ENCODE peak calls at places on chromosomes 11 and 22, in four cellular contexts. R, N, E and B are unnamed samples.

GRCh38 chr22:39426380-39427043 is 26.9 kb downstream of the TAB1 start:
- DNase-seq in R (peak; percentile 63), N (no peak), E (no peak), B (no peak)

GRCh38 chr11:2862950-2863618 is 22.5 kb downstream of the CDKN1C start:
- DNase-seq in R (no peak), N (no peak), E (no peak), B (peak; percentile 79)

GRCh38 chr11:2708151-2708581 is 8.4 kb upstream of the KCNQ1OT1 start:
- DNase-seq in R (peak; percentile 53), N (no peak), E (peak; percentile 79), B (no peak)

GRCh38 chr11:114259124-114259526 is 37.1 kb upstream of the NNMT start:
- DNase-seq in R (no peak), N (peak; percentile 76), E (peak; percentile 62), B (peak; percentile 75)

GRCh38 chr11:1499899-1500298 is 13.3 kb upstream of the MOB2 start:
- DNase-seq in R (peak; percentile 33), N (no peak), E (no peak), B (no peak)

GRCh38 chr22:43346521-43346929 is 3.4 kb upstream of the SCUBE1 start:
- DNase-seq in R (peak; percentile 87), N (peak; percentile 61), E (peak; percentile 51), B (peak; percentile 65)

GRCh38 chr22:19059481-19060278 is 62.5 kb downstream of the DGCR2 start:
- DNase-seq in R (peak; percentile 47), N (no peak), E (no peak), B (peak; percentile 15)

GRCh38 chr11:2261436-2262230 is 8.8 kb downstream of the ASCL2 start:
- DNase-seq in R (peak; percentile 49), N (no peak), E (no peak), B (no peak)

GRCh38 chr22:50683994-50684371 is 11.4 kb downstream of the SHANK3 start:
- DNase-seq in R (peak; percentile 72), N (no peak), E (no peak), B (no peak)

GRCh38 chr11:8366316-8366715 is 102.6 kb upstream of the LMO1 start:
- DNase-seq in R (peak; percentile 73), N (no peak), E (no peak), B (no peak)

GRCh38 chr11:123357990-123358827 is 71.9 kb upstream of the GRAMD1B start:
- DNase-seq in R (peak; percentile 71), N (no peak), E (no peak), B (peak; percentile 81)

GRCh38 chr22:27241430-27242110 is 560.0 kb downstream of the MN1 start:
- DNase-seq in R (peak; percentile 83), N (no peak), E (no peak), B (peak; percentile 77)

GRCh38 chr11:19101803-19102520 is 15.0 kb upstream of the ZDHHC13 start:
- DNase-seq in R (no peak), N (no peak), E (no peak), B (no peak)

GRCh38 chr11:49995559-49995958 is 13.2 kb upstream of the OR4C12 start:
- DNase-seq in R (no peak), N (peak; percentile 58), E (no peak), B (no peak)

GRCh38 chr11:72777755-72778278 is 16.0 kb downstream of the STARD10 start:
- DNase-seq in R (no peak), N (peak; percentile 97), E (no peak), B (no peak)

GRCh38 chr11:8071616-8072581 is 9.1 kb upstream of the TUB start:
- DNase-seq in R (peak; percentile 68), N (peak; percentile 35), E (no peak), B (no peak)

GRCh38 chr11:111878385-111878765 is 590 bp downstream of the FDXACB1 start:
- DNase-seq in R (no peak), N (no peak), E (no peak), B (no peak)

GRCh38 chr11:17779861-17780594 is 45.4 kb downstream of the KCNC1 start:
- DNase-seq in R (peak; percentile 67), N (no peak), E (no peak), B (peak; percentile 14)

GRCh38 chr11:119861160-119861559 is 132.2 kb upstream of the NECTIN1 start:
- DNase-seq in R (peak; percentile 50), N (no peak), E (no peak), B (no peak)

GRCh38 chr22:37607010-37607911 is 1.4 kb upstream of the GGA1 start:
- DNase-seq in R (peak; percentile 98), N (peak; percentile 92), E (peak; percentile 81), B (peak; percentile 95)
- H3K4me3 ChIP-seq in R (peak overlapping the region; percentile 44), N (peak overlapping the region; percentile 86), E (peak overlapping the region; percentile 98), B (no peak overlapping the region)

DNA sequence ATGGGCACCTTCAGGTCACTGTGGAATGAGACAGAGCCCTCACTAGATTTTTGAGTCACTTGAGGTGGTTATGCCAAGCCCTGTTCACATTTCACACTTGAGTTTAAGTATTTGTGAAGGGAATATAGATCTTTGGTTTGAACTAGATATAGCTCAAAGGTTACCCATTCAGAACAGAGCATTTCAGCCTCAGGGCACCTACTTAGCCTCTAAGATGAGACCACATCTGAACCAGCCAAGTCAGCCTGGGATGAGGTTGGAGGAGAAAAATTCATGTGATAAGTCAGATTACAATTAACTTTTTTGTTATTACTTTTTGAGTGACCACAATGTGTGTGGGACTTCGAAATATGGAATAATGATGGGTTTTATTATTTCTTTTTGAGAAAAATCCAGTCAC is 127.8 kb downstream of the TEAD1 start:
- DNase-seq in R (no peak), N (no peak), E (no peak), B (no peak)
- TF ChIP-seq POLR2A in R (no peak), N (no peak), E (no peak), B (no peak)

GRCh38 chr11:58577441-58578135 is 1.3 kb upstream of the ZFP91 start:
- DNase-seq in R (peak; percentile 91), N (peak; percentile 59), E (no peak), B (no peak)

GRCh38 chr11:58574851-58575250 is 805 bp downstream of the LPXN start:
- DNase-seq in R (no peak), N (no peak), E (no peak), B (no peak)

GRCh38 chr11:58575377-58576020 is at the start of gene LPXN:
- DNase-seq in R (no peak), N (no peak), E (no peak), B (peak; percentile 54)

GRCh38 chr11:58576792-58577440 is 1.3 kb upstream of the LPXN start:
- DNase-seq in R (no peak), N (no peak), E (no peak), B (no peak)

GRCh38 chr11:58573451-58574104 is 2.1 kb downstream of the LPXN start:
- DNase-seq in R (no peak), N (no peak), E (peak; percentile 50), B (peak; percentile 36)
- H3K4me3 ChIP-seq in R (peak overlapping the region; percentile 45), N (no peak overlapping the region), E (no peak overlapping the region), B (peak overlapping the region; percentile 6)

DNA sequence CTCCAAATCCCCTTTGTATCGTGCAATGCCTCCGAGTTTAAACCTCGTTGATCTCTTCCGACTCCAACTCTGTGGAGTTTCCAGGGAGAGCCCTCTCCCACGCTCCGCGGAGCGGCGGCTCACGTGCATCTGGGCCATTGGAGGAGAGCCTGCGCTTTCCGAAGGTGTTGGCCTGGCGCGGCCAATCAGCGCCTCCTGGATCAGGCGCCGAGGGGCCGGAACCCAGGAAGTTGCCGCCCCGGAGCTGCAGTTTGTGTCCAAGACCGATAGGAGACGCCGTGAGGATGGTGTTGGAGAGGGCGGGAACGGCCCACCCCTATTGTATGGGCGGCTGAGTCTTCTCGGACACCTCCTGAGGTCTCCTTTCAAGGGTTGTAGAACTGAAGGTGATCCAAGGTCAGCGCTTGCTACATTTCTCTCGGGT is 1.6 kb downstream of the ADAMTS15 start:
- DNase-seq in R (no peak), N (no peak), E (peak; percentile 89), B (peak; percentile 92)
- TF ChIP-seq POLR2A in R (no peak), N (no peak), E (peak; percentile 29), B (no peak)

GRCh38 chr11:65434667-65435179 is 12.1 kb downstream of the NEAT1 start:
- DNase-seq in R (no peak), N (peak; percentile 47), E (no peak), B (no peak)
- H3K4me3 ChIP-seq in R (no peak overlapping the region), N (no peak overlapping the region), E (no peak overlapping the region), B (no peak overlapping the region)

DNA sequence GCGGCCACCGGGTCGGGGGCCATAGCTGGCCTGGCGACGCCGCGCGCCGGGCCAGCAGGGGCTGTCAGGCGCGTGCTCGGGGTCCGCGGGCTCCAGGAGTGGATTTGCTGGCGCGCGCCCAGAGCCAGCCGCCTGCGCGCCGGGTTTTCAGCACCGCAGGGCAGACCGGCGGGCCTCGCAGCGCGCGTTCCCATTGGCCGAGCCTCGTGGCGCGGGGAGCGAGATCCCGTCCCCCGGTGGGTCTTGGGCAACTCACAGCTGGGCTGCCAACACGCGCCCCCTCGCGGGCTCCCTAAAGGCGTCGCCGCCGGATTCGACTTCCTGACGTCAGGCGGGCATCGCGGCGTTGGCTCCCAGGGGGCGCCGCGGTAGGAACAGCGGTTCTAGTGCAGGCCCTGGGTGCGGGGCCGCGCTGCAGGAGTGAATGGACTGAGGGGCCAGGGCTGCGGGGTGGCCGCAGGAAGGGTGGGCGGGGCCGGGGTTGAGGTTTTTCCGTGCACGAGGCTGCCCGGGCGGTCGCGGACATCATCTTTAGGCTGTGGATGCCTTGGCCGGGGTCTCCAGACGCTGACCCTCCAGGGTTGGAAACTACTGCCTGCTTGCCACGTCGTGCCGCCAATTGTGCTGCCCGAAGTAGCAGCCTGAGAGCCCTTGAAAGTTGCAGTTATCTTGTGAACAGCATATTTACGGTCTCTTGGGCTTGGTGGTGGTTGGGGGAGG is at the start of gene FADS1:
- DNase-seq in R (peak; percentile 92), N (peak; percentile 81), E (peak; percentile 92), B (peak; percentile 96)
- TF ChIP-seq POLR2A in R (no peak), N (peak; percentile 72), E (peak; percentile 40), B (no peak)

DNA sequence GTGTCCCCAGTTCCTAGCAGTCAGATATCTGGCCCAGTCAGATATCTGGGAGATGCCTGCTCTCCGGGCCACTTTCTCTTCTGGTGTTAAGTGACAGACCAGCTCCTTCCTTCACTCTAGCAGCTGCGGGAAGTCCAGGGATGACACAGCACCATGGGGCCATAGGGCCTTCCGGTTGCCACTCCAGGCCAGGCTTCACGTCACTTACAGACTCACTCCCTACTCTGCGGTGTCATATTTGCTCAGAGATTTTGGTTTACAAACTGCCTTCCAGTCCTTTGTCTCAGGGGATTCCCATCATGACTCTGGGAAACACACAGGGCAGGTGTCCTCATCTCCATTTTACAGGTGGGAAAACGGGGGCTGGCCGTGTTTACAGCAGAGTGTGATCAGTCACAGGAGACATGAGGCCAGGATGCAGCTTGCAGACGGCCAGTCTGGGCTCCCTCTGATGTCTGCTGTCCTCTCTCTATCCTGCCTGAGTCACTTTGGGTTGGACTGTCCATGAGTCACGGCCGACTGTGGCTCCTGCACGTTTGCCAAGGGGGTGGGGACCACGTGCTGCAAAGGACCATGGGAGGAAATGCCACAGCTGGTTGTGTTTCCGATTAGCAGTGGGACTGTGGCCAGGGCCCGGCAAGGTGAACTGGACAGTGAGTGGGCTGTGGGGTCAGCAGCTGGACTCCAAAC is 8.2 kb upstream of the TBC1D22A start:
- DNase-seq in R (peak; percentile 91), N (peak; percentile 91), E (peak; percentile 82), B (peak; percentile 61)
- H3K4me3 ChIP-seq in R (no peak overlapping the region), N (no peak overlapping the region), E (no peak overlapping the region), B (no peak overlapping the region)